ENCODE peak calls at places on chromosomes 12 and 14, in eight cellular contexts. One of them, this sample, is unnamed.
A peak's percentile ranks its signal among the peaks of the same experiment; 100 is the strongest.

GRCh38 chr14:69657961-69658360 is 46.6 kb downstream of the SUSD6 start:
- DNase-seq in hypothalamus: no peak
- DNase-seq in heart right ventricle: no peak
- DNase-seq in pancreas: peak; percentile 54
- DNase-seq in GM03348: peak; percentile 77
- DNase-seq in AG08395: no peak
- DNase-seq in CD4-positive, alpha-beta T cell: no peak
- DNase-seq in NCI-H1105: no peak
- DNase-seq in this sample: no peak

GRCh38 chr12:89156862-89157262 is 195.4 kb downstream of the DUSP6 start:
- DNase-seq in NCI-H1105: no peak
- DNase-seq in heart right ventricle: no peak
- DNase-seq in hypothalamus: no peak
- DNase-seq in GM03348: peak; percentile 49
- DNase-seq in pancreas: no peak
- DNase-seq in CD4-positive, alpha-beta T cell: no peak
- DNase-seq in AG08395: peak; percentile 52
- DNase-seq in this sample: no peak

GRCh38 chr12:71551529-71551928 is 111.9 kb downstream of the LGR5 start:
- DNase-seq in pancreas: no peak
- DNase-seq in hypothalamus: no peak
- DNase-seq in heart right ventricle: no peak
- DNase-seq in CD4-positive, alpha-beta T cell: no peak
- DNase-seq in GM03348: peak; percentile 37
- DNase-seq in AG08395: peak; percentile 29
- DNase-seq in NCI-H1105: peak; percentile 14
- DNase-seq in this sample: no peak

GRCh38 chr14:91866061-91866460 is 1.3 kb downstream of the TC2N start:
- DNase-seq in NCI-H1105: no peak
- DNase-seq in AG08395: peak; percentile 27
- DNase-seq in CD4-positive, alpha-beta T cell: no peak
- DNase-seq in heart right ventricle: no peak
- DNase-seq in hypothalamus: no peak
- DNase-seq in pancreas: no peak
- DNase-seq in GM03348: peak; percentile 48
- DNase-seq in this sample: no peak

GRCh38 chr12:78864483-78865296 is at the start of gene SYT1:
- DNase-seq in CD4-positive, alpha-beta T cell: no peak
- DNase-seq in heart right ventricle: peak; percentile 6
- DNase-seq in AG08395: peak; percentile 84
- DNase-seq in pancreas: no peak
- DNase-seq in NCI-H1105: peak; percentile 97
- DNase-seq in GM03348: peak; percentile 53
- DNase-seq in hypothalamus: peak; percentile 44
- DNase-seq in this sample: peak; percentile 85

GRCh38 chr14:96145116-96145864 is 59.3 kb upstream of the BDKRB2 start:
- DNase-seq in heart right ventricle: no peak
- DNase-seq in pancreas: no peak
- DNase-seq in GM03348: peak; percentile 64
- DNase-seq in hypothalamus: no peak
- DNase-seq in CD4-positive, alpha-beta T cell: no peak
- DNase-seq in AG08395: peak; percentile 70
- DNase-seq in NCI-H1105: no peak
- DNase-seq in this sample: no peak

GRCh38 chr12:56988207-56988739 is 18.1 kb downstream of the ZBTB39 start:
- DNase-seq in AG08395: no peak
- DNase-seq in CD4-positive, alpha-beta T cell: no peak
- DNase-seq in hypothalamus: no peak
- DNase-seq in NCI-H1105: no peak
- DNase-seq in heart right ventricle: peak; percentile 41
- DNase-seq in pancreas: no peak
- DNase-seq in GM03348: no peak
- DNase-seq in this sample: no peak

GRCh38 chr14:68084256-68084655 is 264.7 kb downstream of the RAD51B start:
- DNase-seq in hypothalamus: no peak
- DNase-seq in NCI-H1105: no peak
- DNase-seq in heart right ventricle: no peak
- DNase-seq in GM03348: no peak
- DNase-seq in CD4-positive, alpha-beta T cell: no peak
- DNase-seq in pancreas: no peak
- DNase-seq in AG08395: no peak
- DNase-seq in this sample: no peak

GRCh38 chr12:127355061-127355820 is 911.7 kb upstream of the TMEM132C start:
- DNase-seq in heart right ventricle: no peak
- DNase-seq in CD4-positive, alpha-beta T cell: no peak
- DNase-seq in pancreas: no peak
- DNase-seq in GM03348: peak; percentile 82
- DNase-seq in hypothalamus: no peak
- DNase-seq in AG08395: peak; percentile 78
- DNase-seq in NCI-H1105: no peak
- DNase-seq in this sample: no peak

GRCh38 chr14:100573009-100573756 is 14.0 kb downstream of the BEGAIN start:
- DNase-seq in GM03348: no peak
- DNase-seq in CD4-positive, alpha-beta T cell: no peak
- DNase-seq in AG08395: no peak
- DNase-seq in hypothalamus: no peak
- DNase-seq in NCI-H1105: no peak
- DNase-seq in heart right ventricle: no peak
- DNase-seq in pancreas: no peak
- DNase-seq in this sample: no peak

GRCh38 chr14:92040431-92041040 is 677 bp upstream of the TRIP11 start:
- DNase-seq in NCI-H1105: no peak
- DNase-seq in pancreas: peak; percentile 28
- DNase-seq in hypothalamus: no peak
- DNase-seq in CD4-positive, alpha-beta T cell: no peak
- DNase-seq in heart right ventricle: no peak
- DNase-seq in GM03348: peak; percentile 54
- DNase-seq in AG08395: peak; percentile 16
- DNase-seq in this sample: no peak